ENCODE peak calls at places on chromosomes 12 and 14, in nine cellular contexts. B is right cardiac atrium, Q is thyroid gland, W is tibial artery, O is dorsolateral prefrontal cortex, N is HCT116, L is neuronal stem cell, Y is colonic mucosa, X is gastrocnemius medialis. A is an unnamed sample.

GRCh38 chr12:116610971-116611541 is 51.9 kb downstream of the MAP1LC3B2 start:
- DNase-seq in O (no peak), Y (no peak), X (no peak), L (no peak), W (no peak), B (peak), Q (no peak), N (no peak), A (no peak)

GRCh38 chr14:32545109-32545857 is 216.2 kb downstream of the AKAP6 start:
- DNase-seq in B (no peak), X (no peak), N (no peak), Y (no peak), O (peak), L (no peak), W (no peak), Q (no peak), A (no peak)

GRCh38 chr12:9077576-9078031 is 38.1 kb downstream of the A2M start:
- DNase-seq in B (no peak), O (no peak), Y (no peak), Q (no peak), L (no peak), N (no peak), W (no peak), X (no peak), A (no peak)

GRCh38 chr12:123726962-123727361 is 14.8 kb downstream of the ATP6V0A2 start:
- DNase-seq in Y (no peak), O (no peak), X (no peak), Q (no peak), L (no peak), N (no peak), W (no peak), B (no peak), A (no peak)

GRCh38 chr14:100429537-100429936 is 106.4 kb downstream of the SLC25A47 start:
- DNase-seq in W (no peak), Q (no peak), X (no peak), Y (peak), B (no peak), O (no peak), L (no peak), N (no peak), A (no peak)

GRCh38 chr14:58731465-58732330 is 93.9 kb downstream of the DACT1 start:
- DNase-seq in X (no peak), W (no peak), L (no peak), Q (no peak), Y (no peak), O (no peak), B (no peak), N (peak), A (no peak)

GRCh38 chr14:96579358-96579757 is 77.2 kb downstream of the PAPOLA start:
- DNase-seq in N (no peak), O (no peak), X (no peak), L (no peak), Y (no peak), B (no peak), W (no peak), Q (no peak), A (no peak)

GRCh38 chr12:83057436-83057835 is 370.7 kb downstream of the TMTC2 start:
- DNase-seq in B (no peak), X (no peak), L (no peak), O (no peak), N (no peak), W (no peak), Q (no peak), Y (no peak), A (no peak)

GRCh38 chr14:35380794-35381193 is 23.8 kb downstream of the NFKBIA start:
- DNase-seq in X (no peak), L (no peak), W (no peak), N (no peak), O (no peak), Q (peak), Y (peak), B (no peak), A (no peak)

GRCh38 chr14:77882098-77882497 is 82.2 kb downstream of the ADCK1 start:
- DNase-seq in O (peak), W (no peak), X (no peak), L (no peak), N (no peak), B (peak), Y (no peak), Q (peak), A (peak)

GRCh38 chr12:55937956-55938355 is 7.0 kb downstream of the DGKA start:
- DNase-seq in B (no peak), Y (no peak), X (no peak), O (no peak), N (no peak), L (no peak), Q (no peak), W (no peak), A (no peak)

GRCh38 chr14:86405250-86405649 is 875.3 kb downstream of the FLRT2 start:
- DNase-seq in O (no peak), N (no peak), Q (no peak), L (no peak), X (no peak), W (no peak), B (no peak), Y (no peak), A (peak)

GRCh38 chr12:102562836-102563425 is 82.6 kb upstream of the IGF1 start:
- DNase-seq in W (no peak), N (no peak), L (no peak), X (no peak), B (no peak), Q (no peak), Y (no peak), O (no peak), A (no peak)

GRCh38 chr12:50353869-50354593 is 42.4 kb downstream of the FAM186A start:
- DNase-seq in W (no peak), X (no peak), L (no peak), B (no peak), Y (no peak), O (no peak), Q (no peak), N (no peak), A (no peak)

GRCh38 chr12:6039894-6040601 is 84.4 kb downstream of the VWF start:
- DNase-seq in X (peak), N (peak), O (peak), B (peak), Q (peak), Y (peak), L (no peak), W (no peak), A (peak)

GRCh38 chr14:93072659-93073365 is 42.9 kb downstream of the ITPK1 start:
- DNase-seq in Q (no peak), N (no peak), B (no peak), W (no peak), O (no peak), X (no peak), L (no peak), Y (no peak), A (no peak)

GRCh38 chr14:93073366-93073722 is 42.4 kb downstream of the ITPK1 start:
- DNase-seq in Y (no peak), L (no peak), W (no peak), N (no peak), B (no peak), Q (no peak), O (no peak), X (no peak), A (no peak)

GRCh38 chr14:93075891-93076290 is 39.8 kb downstream of the ITPK1 start:
- DNase-seq in Q (no peak), Y (no peak), X (no peak), W (no peak), L (no peak), B (no peak), O (no peak), N (no peak), A (no peak)

GRCh38 chr14:93076755-93077154 is 39.0 kb downstream of the ITPK1 start:
- DNase-seq in N (no peak), L (no peak), Q (no peak), W (no peak), B (no peak), Y (no peak), O (no peak), X (no peak), A (no peak)

DNA sequence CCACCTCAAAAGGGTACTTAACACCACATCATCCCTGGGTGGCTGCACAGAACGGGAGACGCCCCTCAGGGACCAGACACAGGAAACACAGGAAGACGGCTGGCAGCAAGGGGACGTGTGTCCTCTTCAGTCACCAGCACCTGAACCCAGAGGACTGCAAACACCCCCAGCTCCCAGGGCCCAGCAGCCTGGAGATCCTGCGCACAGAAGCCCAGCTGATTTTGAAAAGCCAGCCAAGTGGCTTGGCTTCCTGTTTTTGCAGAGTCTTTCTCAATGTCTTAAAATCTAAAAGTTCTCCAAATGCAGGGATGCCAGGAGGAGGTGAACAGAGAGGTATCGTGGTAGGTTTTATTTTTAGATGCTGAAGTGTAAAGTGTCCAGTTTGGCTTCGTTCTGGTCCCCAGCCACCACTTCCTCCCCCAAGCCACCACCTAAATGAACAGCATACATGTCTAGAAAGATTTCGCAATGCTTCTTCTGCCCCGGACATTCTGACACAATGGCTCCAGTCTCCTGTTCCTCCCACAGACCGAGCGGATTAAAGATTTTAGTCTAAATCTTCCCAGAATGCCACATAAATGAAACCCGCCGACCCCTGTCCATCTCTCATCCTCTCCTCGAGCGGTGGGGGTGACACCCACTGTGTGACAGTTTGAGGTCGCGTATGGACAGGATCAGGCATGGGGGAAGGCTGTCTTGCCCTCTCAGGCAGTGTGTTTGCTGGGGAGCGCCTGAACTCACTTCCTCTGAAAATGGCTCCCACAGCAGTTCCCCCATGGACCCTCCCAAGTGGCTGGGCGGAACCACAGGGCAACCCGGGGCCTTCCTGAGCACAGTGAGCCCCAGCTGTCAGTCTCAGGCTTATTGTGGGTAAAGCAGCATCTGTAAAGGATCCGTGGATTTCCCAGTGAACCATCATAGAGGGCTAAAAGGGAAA is 41.6 kb downstream of the ITPK1 start:
- DNase-seq in X (peak), Q (no peak), O (no peak), Y (no peak), W (no peak), B (peak), L (no peak), N (no peak), A (peak)
- H3K4me3 ChIP-seq in X (no peak), Q (no peak), O (no peak), Y (no peak), W (no peak), B (no peak), L (no peak), N (no peak), A (no peak)

GRCh38 chr12:87812711-87813110 is 216.5 kb downstream of the C12orf50 start:
- DNase-seq in N (no peak), B (no peak), X (no peak), Q (no peak), Y (no peak), L (no peak), W (no peak), O (no peak), A (no peak)

GRCh38 chr12:87807127-87807526 is 222.1 kb downstream of the C12orf50 start:
- DNase-seq in X (no peak), O (no peak), Q (no peak), L (no peak), Y (no peak), B (no peak), N (no peak), W (no peak), A (no peak)

GRCh38 chr12:87806310-87806709 is 222.9 kb downstream of the C12orf50 start:
- DNase-seq in N (no peak), B (no peak), Y (no peak), L (no peak), X (no peak), Q (no peak), O (no peak), W (no peak), A (no peak)

GRCh38 chr12:87812030-87812429 is 217.2 kb downstream of the C12orf50 start:
- DNase-seq in B (no peak), Y (no peak), L (no peak), X (no peak), W (no peak), N (no peak), Q (no peak), O (no peak), A (no peak)

DNA sequence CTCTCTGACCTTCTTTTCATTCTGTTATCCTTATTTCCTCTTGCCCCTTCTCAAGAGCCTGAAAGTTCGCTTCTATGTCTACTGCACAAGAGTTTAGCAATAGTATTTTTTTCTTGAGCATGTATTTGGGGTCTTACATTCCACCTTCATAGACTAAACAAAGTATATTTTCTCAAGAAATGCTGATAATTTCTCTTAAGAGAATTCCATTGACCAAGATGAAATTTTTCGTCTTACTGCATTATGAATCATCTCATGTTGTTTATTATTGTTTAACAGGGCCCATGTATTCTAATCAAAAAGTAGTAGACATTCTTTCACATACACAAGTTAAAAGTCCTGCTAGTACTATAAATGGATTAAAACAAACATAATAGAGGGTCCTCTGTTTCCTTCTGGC is 219.3 kb downstream of the C12orf50 start:
- DNase-seq in L (no peak), N (no peak), O (no peak), B (no peak), Q (no peak), Y (no peak), X (no peak), W (no peak), A (no peak)
- H3K4me3 ChIP-seq in L (no peak), N (no peak), O (no peak), B (no peak), Q (no peak), Y (no peak), X (no peak), W (no peak), A (no peak)

DNA sequence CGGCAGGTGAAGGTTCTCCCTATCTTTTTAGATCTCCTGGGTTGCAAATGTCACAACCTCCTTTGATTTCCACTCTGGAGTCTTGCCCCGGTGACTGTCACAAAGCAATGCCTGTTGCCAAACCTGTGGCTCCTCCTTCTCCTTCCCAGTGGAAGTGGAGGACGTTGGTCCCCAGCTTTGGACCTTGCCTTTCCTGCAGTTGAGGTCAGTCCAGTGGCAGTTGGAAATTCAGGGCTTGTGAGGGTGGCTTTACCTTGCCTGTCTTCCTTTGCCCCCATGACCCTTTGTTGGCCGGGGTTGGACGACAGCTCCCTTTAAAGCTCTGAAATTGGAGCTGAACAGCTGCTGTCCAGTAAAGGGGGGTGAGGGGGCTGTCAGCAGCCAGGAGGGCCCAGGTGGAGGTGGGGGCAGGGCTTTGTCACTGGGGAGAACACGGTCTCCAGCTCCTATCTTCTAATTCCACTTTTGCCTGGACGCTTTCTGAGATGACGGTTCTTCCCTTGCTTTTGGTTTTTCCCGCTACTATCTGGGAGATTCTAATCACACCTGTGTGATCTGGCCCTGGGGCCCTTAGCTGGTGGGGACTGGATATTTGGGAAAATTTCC is 4.1 kb downstream of the TEAD4 start:
- DNase-seq in B (peak), Q (peak), O (no peak), X (peak), W (no peak), N (no peak), Y (no peak), L (no peak), A (no peak)
- H3K4me3 ChIP-seq in B (no peak), Q (no peak), O (no peak), X (peak), W (no peak), N (no peak), Y (no peak), L (no peak), A (no peak)

GRCh38 chr14:39875028-39875427 is 442.8 kb upstream of the FBXO33 start:
- DNase-seq in Q (no peak), L (no peak), X (no peak), W (no peak), Y (no peak), B (no peak), O (no peak), N (no peak), A (no peak)

GRCh38 chr14:39880106-39880695 is 448.0 kb upstream of the FBXO33 start:
- DNase-seq in W (no peak), B (no peak), X (no peak), Y (no peak), L (no peak), O (no peak), Q (no peak), N (no peak), A (no peak)

GRCh38 chr14:39873793-39874192 is 441.6 kb upstream of the FBXO33 start:
- DNase-seq in L (no peak), Y (no peak), W (no peak), B (no peak), X (no peak), O (no peak), Q (no peak), N (no peak), A (no peak)

GRCh38 chr14:39880965-39881364 is 448.7 kb upstream of the FBXO33 start:
- DNase-seq in Y (no peak), Q (no peak), N (no peak), L (no peak), B (no peak), X (no peak), O (no peak), W (no peak), A (no peak)

GRCh38 chr14:39876935-39877334 is 444.7 kb upstream of the FBXO33 start:
- DNase-seq in L (no peak), X (no peak), Y (no peak), O (no peak), B (no peak), Q (no peak), W (no peak), N (no peak), A (no peak)
- H3K4me3 ChIP-seq in L (no peak), X (no peak), Y (no peak), O (no peak), B (no peak), Q (no peak), W (no peak), N (no peak), A (no peak)

DNA sequence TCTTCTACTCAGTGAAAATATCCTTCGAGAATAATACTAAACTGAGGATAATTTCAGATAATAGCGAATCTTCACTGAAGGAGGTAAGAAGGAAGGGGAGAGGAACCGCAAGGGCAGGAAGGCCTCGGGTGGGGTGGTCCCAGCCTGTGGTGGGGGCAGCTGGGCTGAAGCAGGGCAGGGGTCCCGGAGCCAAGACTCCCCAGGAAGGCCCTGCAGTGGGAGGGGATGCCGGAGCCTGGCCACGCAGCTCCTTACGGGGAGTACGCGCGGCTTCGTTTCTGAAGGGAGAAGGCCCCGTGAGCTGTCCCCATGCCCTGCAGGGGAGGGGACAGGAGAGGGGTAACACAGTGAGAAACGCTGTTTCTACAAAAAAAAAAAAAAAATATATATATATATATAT is 21.2 kb downstream of the STX2 start:
- DNase-seq in O (no peak), N (no peak), Y (no peak), X (no peak), Q (no peak), W (no peak), L (no peak), B (no peak), A (no peak)
- H3K4me3 ChIP-seq in O (no peak), N (no peak), Y (no peak), X (no peak), Q (no peak), W (no peak), L (no peak), B (no peak), A (no peak)

DNA sequence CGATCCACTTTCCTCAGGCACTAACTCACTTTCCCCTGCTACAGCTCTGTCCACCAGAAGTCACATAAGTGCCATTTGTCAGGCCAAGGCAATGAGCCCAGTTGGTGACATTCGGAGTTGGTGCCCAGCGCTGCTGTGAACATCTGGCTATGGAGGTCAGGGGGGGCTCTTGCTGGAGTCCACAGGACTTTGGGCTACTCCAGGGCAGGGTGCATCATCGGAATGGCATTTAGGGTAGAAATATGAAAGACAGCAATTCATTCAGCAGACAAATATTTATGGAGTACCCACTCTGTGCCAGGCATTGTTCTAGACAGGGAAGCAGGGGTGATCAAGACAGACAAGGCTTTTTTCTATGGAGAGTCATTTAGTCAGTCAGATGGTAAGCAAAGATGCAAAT is 1.5 kb upstream of the PPP1CC start:
- DNase-seq in O (peak), N (no peak), X (no peak), Y (peak), L (no peak), W (no peak), Q (no peak), B (no peak), A (peak)
- H3K4me3 ChIP-seq in O (peak), N (peak), X (no peak), Y (no peak), L (peak), W (peak), Q (no peak), B (no peak), A (no peak)

GRCh38 chr12:94874986-94875312 is 128.5 kb downstream of the NDUFA12 start:
- DNase-seq in Q (peak), Y (no peak), O (no peak), N (no peak), X (no peak), L (no peak), W (no peak), B (no peak), A (no peak)

GRCh38 chr12:94874086-94874985 is 129.2 kb downstream of the NDUFA12 start:
- DNase-seq in W (no peak), X (no peak), O (no peak), N (no peak), B (no peak), L (no peak), Y (no peak), Q (peak), A (no peak)

GRCh38 chr12:94873368-94874085 is 130.0 kb downstream of the NDUFA12 start:
- DNase-seq in L (peak), B (peak), O (no peak), Y (peak), X (no peak), W (no peak), Q (peak), N (no peak), A (no peak)

GRCh38 chr12:94872671-94873367 is 130.7 kb downstream of the NDUFA12 start:
- DNase-seq in O (no peak), B (no peak), Q (peak), W (no peak), L (no peak), X (no peak), Y (no peak), N (no peak), A (no peak)

GRCh38 chr12:94875525-94875924 is 128.0 kb downstream of the NDUFA12 start:
- DNase-seq in W (no peak), O (no peak), Q (peak), N (peak), Y (no peak), L (no peak), X (no peak), B (no peak), A (peak)
- H3K4me3 ChIP-seq in W (no peak), O (no peak), Q (no peak), N (no peak), Y (no peak), L (no peak), X (no peak), B (no peak), A (no peak)

A was measured in cardiac muscle cell.